ENCODE peak calls at places on chromosome 5, in five cellular contexts. One of them, this sample, is unnamed.

GRCh38 chr5:160213537-160213936 is 15.8 kb upstream of the FABP6 start:
- DNase-seq in ovary: no peak
- DNase-seq in transverse colon: no peak
- DNase-seq in A549: peak; percentile 13
- DNase-seq in esophagus muscularis mucosa: no peak
- DNase-seq in this sample: no peak

GRCh38 chr5:150623878-150624216 is 16.6 kb upstream of the SYNPO start:
- DNase-seq in ovary: peak; percentile 23
- DNase-seq in transverse colon: no peak
- DNase-seq in A549: no peak
- DNase-seq in esophagus muscularis mucosa: no peak
- DNase-seq in this sample: no peak

GRCh38 chr5:180169246-180170110 is 39.5 kb downstream of the RASGEF1C start:
- DNase-seq in ovary: no peak
- DNase-seq in transverse colon: no peak
- DNase-seq in A549: no peak
- DNase-seq in esophagus muscularis mucosa: no peak
- DNase-seq in this sample: no peak

GRCh38 chr5:134551891-134552290 is 26.4 kb downstream of the JADE2 start:
- DNase-seq in ovary: no peak
- DNase-seq in transverse colon: no peak
- DNase-seq in A549: no peak
- DNase-seq in esophagus muscularis mucosa: no peak
- DNase-seq in this sample: no peak

GRCh38 chr5:97085126-97085786 is 57.2 kb downstream of the LIX1 start:
- DNase-seq in ovary: no peak
- DNase-seq in transverse colon: no peak
- DNase-seq in A549: no peak
- DNase-seq in esophagus muscularis mucosa: no peak
- DNase-seq in this sample: no peak

GRCh38 chr5:134007581-134008256 is 2.9 kb upstream of the VDAC1 start:
- DNase-seq in ovary: peak; percentile 21
- DNase-seq in transverse colon: no peak
- DNase-seq in A549: peak; percentile 44
- DNase-seq in esophagus muscularis mucosa: no peak
- DNase-seq in this sample: no peak

GRCh38 chr5:104189909-104190308 is 627.3 kb upstream of the NUDT12 start:
- DNase-seq in ovary: no peak
- DNase-seq in transverse colon: no peak
- DNase-seq in A549: no peak
- DNase-seq in esophagus muscularis mucosa: no peak
- DNase-seq in this sample: no peak

GRCh38 chr5:53291528-53291927 is 182.0 kb upstream of the MOCS2 start:
- DNase-seq in ovary: no peak
- DNase-seq in transverse colon: no peak
- DNase-seq in A549: no peak
- DNase-seq in esophagus muscularis mucosa: no peak
- DNase-seq in this sample: no peak

GRCh38 chr5:167261309-167262100 is 1029.9 kb upstream of the WWC1 start:
- DNase-seq in ovary: no peak
- DNase-seq in transverse colon: no peak
- DNase-seq in A549: peak; percentile 26
- DNase-seq in esophagus muscularis mucosa: no peak
- DNase-seq in this sample: no peak

GRCh38 chr5:143182106-143182505 is 221.4 kb downstream of the NR3C1 start:
- DNase-seq in ovary: no peak
- DNase-seq in transverse colon: no peak
- DNase-seq in A549: no peak
- DNase-seq in esophagus muscularis mucosa: no peak
- DNase-seq in this sample: no peak

GRCh38 chr5:14374100-14374499 is 207.5 kb upstream of the OTULINL start:
- DNase-seq in ovary: no peak
- DNase-seq in transverse colon: no peak
- DNase-seq in A549: no peak
- DNase-seq in esophagus muscularis mucosa: no peak
- DNase-seq in this sample: no peak

GRCh38 chr5:169895876-169896275 is 84.4 kb downstream of the INSYN2B start:
- DNase-seq in ovary: no peak
- DNase-seq in transverse colon: no peak
- DNase-seq in A549: no peak
- DNase-seq in esophagus muscularis mucosa: no peak
- DNase-seq in this sample: no peak

GRCh38 chr5:161369032-161369431 is 177.5 kb downstream of the GABRB2 start:
- DNase-seq in ovary: no peak
- DNase-seq in transverse colon: no peak
- DNase-seq in A549: no peak
- DNase-seq in esophagus muscularis mucosa: no peak
- DNase-seq in this sample: no peak

GRCh38 chr5:176661676-176662075 is 14.4 kb downstream of the TSPAN17 start:
- DNase-seq in ovary: no peak
- DNase-seq in transverse colon: no peak
- DNase-seq in A549: no peak
- DNase-seq in esophagus muscularis mucosa: no peak
- DNase-seq in this sample: no peak

GRCh38 chr5:106964102-106964501 is 706.6 kb downstream of the EFNA5 start:
- DNase-seq in ovary: no peak
- DNase-seq in transverse colon: no peak
- DNase-seq in A549: peak; percentile 43
- DNase-seq in esophagus muscularis mucosa: no peak
- DNase-seq in this sample: no peak

GRCh38 chr5:94810281-94810680 is 191.8 kb downstream of the SLF1 start:
- DNase-seq in ovary: no peak
- DNase-seq in transverse colon: no peak
- DNase-seq in A549: no peak
- DNase-seq in esophagus muscularis mucosa: no peak
- DNase-seq in this sample: no peak

GRCh38 chr5:24059716-24060115 is 552.3 kb downstream of the PRDM9 start:
- DNase-seq in ovary: no peak
- DNase-seq in transverse colon: no peak
- DNase-seq in A549: no peak
- DNase-seq in esophagus muscularis mucosa: no peak
- DNase-seq in this sample: no peak

GRCh38 chr5:123107343-123108240 is 18.6 kb downstream of the PRDM6 start:
- DNase-seq in ovary: no peak
- DNase-seq in transverse colon: no peak
- DNase-seq in A549: no peak
- DNase-seq in esophagus muscularis mucosa: no peak
- DNase-seq in this sample: no peak

GRCh38 chr5:176685010-176685409 is 37.7 kb downstream of the TSPAN17 start:
- DNase-seq in ovary: no peak
- DNase-seq in transverse colon: no peak
- DNase-seq in A549: no peak
- DNase-seq in esophagus muscularis mucosa: no peak
- DNase-seq in this sample: no peak

GRCh38 chr5:98796197-98796972 is 22.9 kb downstream of the RGMB start:
- DNase-seq in ovary: peak; percentile 41
- DNase-seq in transverse colon: peak; percentile 55
- DNase-seq in A549: peak; percentile 46
- DNase-seq in esophagus muscularis mucosa: no peak
- DNase-seq in this sample: no peak

GRCh38 chr5:179244051-179244450 is 101.2 kb downstream of the ADAMTS2 start:
- DNase-seq in ovary: no peak
- DNase-seq in transverse colon: no peak
- DNase-seq in A549: no peak
- DNase-seq in esophagus muscularis mucosa: no peak
- DNase-seq in this sample: peak; percentile 9

GRCh38 chr5:145510324-145510723 is 324.8 kb downstream of the PRELID2 start:
- DNase-seq in ovary: peak; percentile 51
- DNase-seq in transverse colon: no peak
- DNase-seq in A549: no peak
- DNase-seq in esophagus muscularis mucosa: no peak
- DNase-seq in this sample: no peak

GRCh38 chr5:82717734-82718133 is 359.5 kb downstream of the TMEM167A start:
- DNase-seq in ovary: no peak
- DNase-seq in transverse colon: no peak
- DNase-seq in A549: no peak
- DNase-seq in esophagus muscularis mucosa: no peak
- DNase-seq in this sample: no peak

GRCh38 chr5:5738797-5739489 is 316.5 kb downstream of the ICE1 start:
- DNase-seq in ovary: no peak
- DNase-seq in transverse colon: no peak
- DNase-seq in A549: no peak
- DNase-seq in esophagus muscularis mucosa: no peak
- DNase-seq in this sample: no peak

GRCh38 chr5:115054387-115054951 is 115.2 kb downstream of the TRIM36 start:
- DNase-seq in ovary: no peak
- DNase-seq in transverse colon: no peak
- DNase-seq in A549: no peak
- DNase-seq in esophagus muscularis mucosa: no peak
- DNase-seq in this sample: no peak

GRCh38 chr5:116652903-116653302 is 78.3 kb upstream of the SEMA6A start:
- DNase-seq in ovary: no peak
- DNase-seq in transverse colon: no peak
- DNase-seq in A549: no peak
- DNase-seq in esophagus muscularis mucosa: peak; percentile 75
- DNase-seq in this sample: no peak

GRCh38 chr5:157549283-157549629 is 26.3 kb downstream of the ADAM19 start:
- DNase-seq in ovary: no peak
- DNase-seq in transverse colon: no peak
- DNase-seq in A549: no peak
- DNase-seq in esophagus muscularis mucosa: no peak
- DNase-seq in this sample: no peak

GRCh38 chr5:139146809-139147742 is 51.1 kb downstream of the SIL1 start:
- DNase-seq in ovary: no peak
- DNase-seq in transverse colon: no peak
- DNase-seq in A549: no peak
- DNase-seq in esophagus muscularis mucosa: no peak
- DNase-seq in this sample: no peak

GRCh38 chr5:67475489-67475888 is 278.9 kb upstream of the CD180 start:
- DNase-seq in ovary: no peak
- DNase-seq in transverse colon: no peak
- DNase-seq in A549: no peak
- DNase-seq in esophagus muscularis mucosa: no peak
- DNase-seq in this sample: no peak

GRCh38 chr5:56850423-56850822 is 35.1 kb downstream of the MAP3K1 start:
- DNase-seq in ovary: no peak
- DNase-seq in transverse colon: no peak
- DNase-seq in A549: no peak
- DNase-seq in esophagus muscularis mucosa: no peak
- DNase-seq in this sample: no peak

GRCh38 chr5:32279786-32280185 is 33.0 kb downstream of the MTMR12 start:
- DNase-seq in ovary: no peak
- DNase-seq in transverse colon: no peak
- DNase-seq in A549: no peak
- DNase-seq in esophagus muscularis mucosa: no peak
- DNase-seq in this sample: no peak

DNA sequence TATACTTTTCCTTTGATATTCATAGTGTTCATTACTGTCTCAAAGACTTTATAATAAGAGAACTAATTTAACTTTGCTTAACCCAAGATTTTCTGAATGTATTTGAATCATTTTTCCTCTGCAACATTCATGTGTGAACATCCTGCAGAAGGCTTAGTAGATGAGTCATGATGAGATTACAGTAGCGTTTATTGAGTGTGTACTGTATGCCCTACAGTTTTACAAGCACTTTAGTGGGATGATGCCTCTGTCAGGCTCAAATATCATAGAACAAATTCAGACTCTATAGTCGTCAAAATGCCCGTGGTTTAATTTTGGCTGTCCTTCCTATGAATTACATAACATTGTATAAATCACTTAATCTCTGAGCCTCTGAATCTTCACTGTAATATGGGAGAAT is 41.2 kb downstream of the FYB1 start:
- DNase-seq in ovary: no peak
- DNase-seq in transverse colon: no peak
- DNase-seq in A549: peak; percentile 27
- DNase-seq in esophagus muscularis mucosa: peak; percentile 37
- DNase-seq in this sample: no peak
- H3K4me3 ChIP-seq in ovary: no peak overlapping the region
- H3K4me3 ChIP-seq in transverse colon: no peak overlapping the region
- H3K4me3 ChIP-seq in A549: no peak overlapping the region
- H3K4me3 ChIP-seq in esophagus muscularis mucosa: no peak overlapping the region
- H3K4me3 ChIP-seq in this sample: no peak overlapping the region

DNA sequence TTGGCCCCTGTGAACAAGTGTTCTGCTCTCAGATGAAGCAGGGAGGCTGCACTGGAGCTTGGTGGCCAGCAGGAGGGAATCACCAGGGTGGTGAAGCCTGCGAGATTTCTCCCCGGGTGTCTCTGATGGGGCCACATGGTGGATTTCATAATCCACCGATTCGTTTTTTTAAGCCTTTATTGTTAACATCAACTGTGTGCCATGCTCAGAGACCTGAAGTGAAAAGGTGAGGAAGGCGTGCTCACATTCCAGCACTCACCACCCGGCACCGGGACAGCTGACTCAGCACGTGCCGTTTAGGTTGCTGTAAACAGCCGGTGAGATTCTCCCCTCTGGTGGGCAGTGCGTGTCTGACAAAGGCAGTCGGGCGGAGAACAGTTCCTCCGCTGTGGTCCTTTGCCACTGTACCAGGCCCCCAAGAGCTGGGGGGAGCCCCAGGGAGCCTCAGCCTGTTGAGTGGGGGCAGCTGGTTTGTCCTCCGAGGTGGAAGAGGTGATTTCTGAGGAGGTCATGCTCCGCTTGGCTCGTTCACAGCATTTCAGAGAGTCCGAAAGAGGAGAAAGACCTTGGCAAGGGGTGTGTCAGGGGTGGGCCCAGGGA is 12.7 kb upstream of the AHRR start:
- DNase-seq in ovary: peak; percentile 34
- DNase-seq in transverse colon: no peak
- DNase-seq in A549: no peak
- DNase-seq in esophagus muscularis mucosa: no peak
- DNase-seq in this sample: peak; percentile 40
- TF ChIP-seq EP300 in ovary: no peak
- TF ChIP-seq EP300 in transverse colon: no peak
- TF ChIP-seq EP300 in A549: no peak
- TF ChIP-seq EP300 in esophagus muscularis mucosa: no peak
- TF ChIP-seq EP300 in this sample: no peak

DNA sequence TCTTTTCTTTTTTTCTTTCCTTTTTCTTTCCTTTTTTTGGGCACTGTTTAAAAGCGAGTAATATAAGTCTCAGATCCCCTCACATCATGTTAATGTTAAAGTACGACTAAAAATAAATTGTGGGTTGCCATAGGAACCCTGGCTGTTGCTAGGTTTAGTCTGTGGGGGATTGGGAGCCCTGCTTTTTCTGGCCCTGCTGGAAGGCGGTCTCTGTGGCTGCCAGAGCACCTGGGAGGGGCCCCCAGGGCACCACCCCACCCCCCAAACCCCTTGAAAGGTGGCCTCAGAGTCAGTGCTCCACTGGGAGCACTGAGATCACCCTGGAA is 66.3 kb upstream of the NEURL1B start:
- DNase-seq in ovary: no peak
- DNase-seq in transverse colon: no peak
- DNase-seq in A549: no peak
- DNase-seq in esophagus muscularis mucosa: no peak
- DNase-seq in this sample: no peak
- H3K4me3 ChIP-seq in ovary: no peak overlapping the region
- H3K4me3 ChIP-seq in transverse colon: no peak overlapping the region
- H3K4me3 ChIP-seq in A549: no peak overlapping the region
- H3K4me3 ChIP-seq in esophagus muscularis mucosa: no peak overlapping the region
- H3K4me3 ChIP-seq in this sample: no peak overlapping the region

DNA sequence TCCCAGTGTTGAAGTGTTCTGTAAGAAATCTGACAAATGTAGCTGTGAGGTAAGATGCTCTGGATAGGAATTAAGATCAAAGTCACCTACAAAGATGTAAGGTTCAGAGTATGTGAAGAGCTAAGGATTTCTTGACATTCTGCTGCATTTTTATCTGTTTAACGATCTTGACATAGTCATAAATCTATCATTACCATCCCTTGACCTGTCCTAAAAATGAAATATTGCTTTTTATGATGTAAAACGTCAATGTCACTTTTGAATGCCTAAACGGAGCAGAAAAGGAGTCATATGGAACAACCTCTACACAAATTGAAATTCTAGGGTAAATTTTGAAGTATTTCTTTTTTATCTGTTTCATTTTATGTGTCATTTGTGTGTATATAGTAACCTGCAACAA is 939.2 kb downstream of the CDH18 start:
- DNase-seq in ovary: no peak
- DNase-seq in transverse colon: no peak
- DNase-seq in A549: no peak
- DNase-seq in esophagus muscularis mucosa: no peak
- DNase-seq in this sample: no peak
- TF ChIP-seq EP300 in ovary: no peak
- TF ChIP-seq EP300 in transverse colon: no peak
- TF ChIP-seq EP300 in A549: no peak
- TF ChIP-seq EP300 in esophagus muscularis mucosa: no peak
- TF ChIP-seq EP300 in this sample: no peak

This sample was measured in suprapubic skin.